ENCODE peak calls at places on chromosomes 12 and 14, in five cellular contexts. M is aorta, G is brain microvascular endothelial cell, Z is A549, X is Karpas-422. Y is an unnamed sample.

GRCh38 chr14:66443158-66443695 is 42.9 kb upstream of the CCDC196 start:
- DNase-seq in G (no peak), M (no peak), Z (no peak), X (no peak), Y (no peak)

GRCh38 chr14:60965402-60965801 is 15.5 kb downstream of the TRMT5 start:
- DNase-seq in Z (no peak), M (no peak), X (no peak), G (peak; percentile 64), Y (no peak)

GRCh38 chr14:89720741-89721315 is 233.7 kb downstream of the EFCAB11 start:
- DNase-seq in Z (no peak), X (peak; percentile 47), M (no peak), G (no peak), Y (peak; percentile 80)

GRCh38 chr12:109714141-109714912 is 702 bp downstream of the FAM222A start:
- DNase-seq in X (peak; percentile 80), M (peak; percentile 87), Z (peak; percentile 72), G (no peak), Y (peak; percentile 79)

GRCh38 chr14:82796081-82796480 is 1262.4 kb upstream of the SEL1L start:
- DNase-seq in G (no peak), X (no peak), M (no peak), Z (no peak), Y (no peak)

GRCh38 chr12:82436354-82436753 is 78.0 kb downstream of the METTL25 start:
- DNase-seq in X (no peak), Z (no peak), M (no peak), G (no peak), Y (no peak)

GRCh38 chr14:91078095-91078737 is 17.8 kb upstream of the RPS6KA5 start:
- DNase-seq in M (no peak), Z (no peak), G (no peak), X (no peak), Y (no peak)

GRCh38 chr12:15525414-15525813 is 203.1 kb downstream of the PTPRO start:
- DNase-seq in Z (no peak), G (no peak), M (no peak), X (no peak), Y (no peak)

Y was measured in Right ventricle myocardium inferior.